ENCODE peak calls at places on chromosomes 7 and 10, in ten cellular contexts. I, S, J, V, H, N, X, O, E and F are unnamed samples.

GRCh38 chr7:149753370-149754233 is 19.8 kb downstream of the ZNF467 start:
- DNase-seq in N (no peak), X (no peak), V (peak; percentile 67), E (no peak), O (no peak), I (peak; percentile 26), H (no peak), S (no peak), J (no peak), F (no peak)

GRCh38 chr7:117401293-117402002 is 25.8 kb downstream of the ASZ1 start:
- DNase-seq in J (no peak), E (no peak), V (no peak), N (no peak), I (no peak), S (no peak), O (no peak), X (no peak), H (no peak), F (no peak)

GRCh38 chr7:27409776-27410175 is 167.2 kb downstream of the EVX1 start:
- DNase-seq in H (no peak), V (no peak), X (no peak), E (no peak), N (no peak), S (no peak), O (no peak), I (no peak), J (no peak), F (no peak)

GRCh38 chr7:142088022-142088714 is 23.4 kb upstream of the MGAM2 start:
- DNase-seq in I (no peak), H (no peak), S (no peak), V (no peak), O (no peak), E (peak; percentile 75), X (no peak), N (no peak), J (no peak), F (peak; percentile 75)

GRCh38 chr7:90629306-90629918 is 33.3 kb downstream of the CDK14 start:
- DNase-seq in V (peak; percentile 12), O (no peak), N (no peak), I (peak; percentile 52), X (no peak), S (peak; percentile 55), H (no peak), E (no peak), J (no peak), F (no peak)

GRCh38 chr10:60801538-60801937 is 23.3 kb downstream of the CDK1 start:
- DNase-seq in V (no peak), O (no peak), S (no peak), J (no peak), H (no peak), X (no peak), I (peak; percentile 47), E (no peak), N (no peak), F (no peak)

GRCh38 chr7:20220824-20221547 is 3.8 kb upstream of the MACC1 start:
- DNase-seq in I (peak; percentile 93), J (no peak), O (peak; percentile 87), X (no peak), V (no peak), S (peak; percentile 38), N (no peak), E (no peak), H (no peak), F (no peak)

GRCh38 chr7:27944626-27945025 is 204.7 kb downstream of the TAX1BP1 start:
- DNase-seq in S (no peak), E (no peak), J (no peak), N (no peak), O (no peak), X (no peak), H (no peak), V (no peak), I (peak; percentile 89), F (no peak)

GRCh38 chr10:12382157-12382548 is 32.8 kb downstream of the CAMK1D start:
- DNase-seq in J (no peak), O (no peak), S (no peak), V (no peak), E (no peak), I (no peak), X (no peak), H (no peak), N (no peak), F (no peak)

GRCh38 chr10:132856869-132857524 is 71.0 kb upstream of the NKX6-2 start:
- DNase-seq in O (no peak), J (no peak), N (peak; percentile 48), X (peak; percentile 2), V (no peak), E (peak; percentile 39), S (no peak), H (no peak), I (no peak), F (peak; percentile 23)